ENCODE peak calls at places on chromosomes 4 and X, in nine cellular contexts. R, W, E, A, Y, F, X, T and D are unnamed samples. For H3K4me1 and H3K9me3, the result is how much of the 10 kb centered on the place peaks cover.

GRCh38 chr4:37889849-37890500 is 909 bp upstream of the TBC1D1 start:
- DNase-seq in Y (no peak), R (peak), W (peak), X (no peak), E (no peak), T (peak), A (peak), F (peak), D (no peak)

GRCh38 chr4:58261526-58261925 is 1151.3 kb upstream of the IGFBP7 start:
- DNase-seq in E (no peak), X (no peak), F (no peak), A (no peak), W (no peak), T (no peak), R (no peak), Y (no peak), D (no peak)

GRCh38 chr4:183589710-183590109 is 69.3 kb downstream of the RWDD4 start:
- DNase-seq in Y (peak), F (no peak), X (no peak), A (no peak), R (no peak), E (no peak), T (no peak), W (no peak), D (no peak)

GRCh38 chr4:20615492-20616136 is 84.6 kb upstream of the PACRGL start:
- DNase-seq in T (no peak), W (no peak), F (no peak), X (no peak), R (no peak), Y (peak), A (no peak), E (peak), D (no peak)

GRCh38 chr4:42302348-42302747 is 94.9 kb upstream of the SHISA3 start:
- DNase-seq in W (no peak), F (peak), E (peak), A (no peak), X (no peak), T (no peak), Y (no peak), R (no peak), D (no peak)

GRCh38 chr4:8580321-8581093 is at the start of gene GPR78:
- DNase-seq in F (peak), R (peak), T (peak), X (no peak), A (peak), E (no peak), W (peak), Y (peak), D (no peak)

GRCh38 chrX:44744828-44745227 is 99.0 kb upstream of the DUSP21 start:
- DNase-seq in X (no peak), R (no peak), E (no peak), W (no peak), A (no peak), T (no peak), Y (no peak), F (no peak), D (no peak)

GRCh38 chrX:103197721-103198306 is 17.1 kb upstream of the BEX4 start:
- DNase-seq in R (no peak), X (no peak), A (no peak), Y (peak), T (no peak), E (no peak), F (no peak), W (no peak), D (no peak)

GRCh38 chrX:42094208-42094607 is 170.9 kb upstream of the CASK start:
- DNase-seq in Y (peak), T (no peak), X (no peak), A (no peak), W (no peak), F (peak), R (no peak), E (no peak), D (no peak)

GRCh38 chr4:125368684-125369083 is 53.9 kb downstream of the FAT4 start:
- DNase-seq in E (no peak), X (no peak), W (no peak), T (no peak), R (no peak), Y (peak), A (no peak), F (peak), D (no peak)

GRCh38 chr4:76955187-76955586 is 5.6 kb downstream of the SEPTIN11 start:
- DNase-seq in Y (peak), R (no peak), E (no peak), A (no peak), T (no peak), F (peak), X (no peak), W (no peak), D (no peak)

GRCh38 chrX:48509619-48510018 is 827 bp downstream of the PORCN start:
- DNase-seq in T (no peak), W (no peak), F (no peak), A (peak), R (no peak), E (no peak), Y (no peak), X (no peak), D (no peak)

GRCh38 chrX:14529288-14529989 is at the start of gene GLRA2:
- DNase-seq in R (no peak), W (no peak), F (peak), A (no peak), Y (peak), T (no peak), E (peak), X (peak), D (no peak)

GRCh38 chr4:121706595-121707021 is 9.8 kb upstream of the ANXA5 start:
- DNase-seq in F (no peak), A (no peak), E (no peak), X (no peak), R (no peak), Y (peak), T (no peak), W (no peak), D (peak)

GRCh38 chr4:122346036-122346435 is 32.8 kb upstream of the ADAD1 start:
- DNase-seq in Y (peak), A (no peak), X (no peak), T (no peak), W (no peak), R (no peak), F (no peak), E (no peak), D (no peak)

GRCh38 chrX:40192196-40192595 is 94.4 kb upstream of the BCOR start:
- DNase-seq in T (no peak), F (no peak), E (no peak), R (no peak), Y (no peak), X (no peak), A (no peak), W (no peak), D (no peak)

GRCh38 chr4:128831526-128832252 is 22.2 kb downstream of the JADE1 start:
- DNase-seq in T (no peak), F (peak), Y (peak), W (no peak), R (no peak), E (peak), A (no peak), X (no peak), D (no peak)

GRCh38 chr4:8386731-8387130 is 53.8 kb downstream of the ACOX3 start:
- DNase-seq in A (no peak), Y (no peak), X (no peak), T (no peak), W (no peak), E (no peak), R (no peak), F (no peak), D (no peak)

GRCh38 chrX:55524487-55524886 is 34.8 kb upstream of the USP51 start:
- DNase-seq in F (no peak), X (no peak), E (peak), A (no peak), Y (no peak), W (no peak), R (no peak), T (no peak), D (no peak)

GRCh38 chrX:136204571-136204970 is 46.6 kb downstream of the MAP7D3 start:
- DNase-seq in A (no peak), F (no peak), X (peak), W (no peak), Y (peak), R (no peak), E (no peak), T (peak), D (no peak)

GRCh38 chrX:154142950-154143745 is 895 bp upstream of the OPN1LW start:
- DNase-seq in A (peak), F (no peak), E (no peak), R (no peak), T (no peak), X (no peak), W (no peak), Y (no peak), D (no peak)

GRCh38 chrX:82589410-82589809 is 918.7 kb upstream of the POU3F4 start:
- DNase-seq in W (no peak), E (no peak), A (no peak), T (no peak), Y (peak), R (no peak), F (no peak), X (peak), D (no peak)

GRCh38 chrX:11187001-11187400 is 75.9 kb downstream of the HCCS start:
- DNase-seq in R (no peak), E (no peak), W (no peak), Y (no peak), F (no peak), T (no peak), A (no peak), X (no peak), D (no peak)

GRCh38 chr4:183492791-183493221 is 12.1 kb upstream of the ING2 start:
- DNase-seq in X (no peak), W (no peak), T (no peak), R (no peak), F (no peak), Y (peak), E (no peak), A (no peak), D (no peak)

GRCh38 chr4:16617416-16617815 is 281.0 kb downstream of the LDB2 start:
- DNase-seq in R (no peak), T (no peak), A (no peak), X (no peak), Y (peak), F (no peak), E (no peak), W (no peak), D (no peak)

GRCh38 chrX:78527263-78527662 is 131.9 kb downstream of the RTL3 start:
- DNase-seq in W (no peak), T (no peak), X (no peak), F (no peak), Y (peak), E (no peak), R (no peak), A (no peak), D (no peak)

DNA sequence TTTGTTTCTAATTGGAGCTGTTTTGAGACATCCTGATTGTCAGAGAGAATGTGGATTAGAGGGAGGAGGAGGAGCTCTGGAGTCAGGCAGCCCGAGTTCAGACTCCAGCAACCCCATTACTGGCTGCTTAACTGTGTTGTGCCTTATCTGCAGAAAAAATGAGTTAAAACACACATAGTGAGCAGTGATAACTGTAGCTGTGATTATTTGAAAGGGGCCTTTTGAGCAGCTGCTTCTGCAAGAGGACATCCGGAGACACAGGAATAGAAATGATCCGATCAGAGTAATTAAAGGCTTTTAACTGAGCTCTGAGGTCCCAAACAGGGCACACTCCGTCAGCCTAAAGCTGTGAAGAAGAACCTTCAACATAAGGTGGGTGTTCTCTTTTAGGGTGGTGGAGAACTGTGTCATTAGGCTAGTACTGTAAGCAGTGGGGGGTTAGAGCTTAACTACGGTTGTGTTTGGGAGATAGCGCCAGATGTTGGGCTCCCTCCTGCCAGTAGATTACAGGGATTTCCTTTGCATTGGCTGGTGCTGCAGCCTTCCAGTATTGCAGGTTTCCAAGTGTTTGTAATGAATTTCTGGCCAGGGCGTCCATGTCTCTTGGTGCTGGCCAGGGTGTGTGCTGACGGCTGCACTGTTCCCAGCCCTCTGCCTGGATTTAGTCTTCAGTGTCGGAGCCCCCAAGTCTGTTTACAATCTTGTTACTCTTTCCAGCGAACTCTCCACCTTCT is 24.3 kb downstream of the ADD1 start:
- DNase-seq in A (no peak), X (no peak), T (no peak), Y (peak), W (no peak), R (peak), E (peak), F (peak), D (no peak)
- H3K4me1 ChIP-seq in A (half or more), X (under half), T (under half), Y (under half), W (half or more), R (under half), E (half or more), F (half or more), D (under half)

GRCh38 chr4:159205462-159205861 is 102.6 kb downstream of the RAPGEF2 start:
- DNase-seq in X (no peak), E (no peak), A (no peak), W (no peak), F (no peak), Y (no peak), R (no peak), T (no peak), D (no peak)

GRCh38 chr4:159209249-159209648 is 106.4 kb downstream of the RAPGEF2 start:
- DNase-seq in T (no peak), R (no peak), E (peak), W (no peak), X (no peak), F (no peak), Y (no peak), A (no peak), D (no peak)

GRCh38 chr4:159201168-159201567 is 98.3 kb downstream of the RAPGEF2 start:
- DNase-seq in Y (no peak), F (no peak), R (no peak), X (no peak), T (no peak), E (no peak), A (no peak), W (no peak), D (no peak)

GRCh38 chr4:159206427-159206871 is 103.6 kb downstream of the RAPGEF2 start:
- DNase-seq in X (no peak), F (no peak), A (no peak), R (no peak), E (no peak), Y (peak), W (no peak), T (no peak), D (no peak)

DNA sequence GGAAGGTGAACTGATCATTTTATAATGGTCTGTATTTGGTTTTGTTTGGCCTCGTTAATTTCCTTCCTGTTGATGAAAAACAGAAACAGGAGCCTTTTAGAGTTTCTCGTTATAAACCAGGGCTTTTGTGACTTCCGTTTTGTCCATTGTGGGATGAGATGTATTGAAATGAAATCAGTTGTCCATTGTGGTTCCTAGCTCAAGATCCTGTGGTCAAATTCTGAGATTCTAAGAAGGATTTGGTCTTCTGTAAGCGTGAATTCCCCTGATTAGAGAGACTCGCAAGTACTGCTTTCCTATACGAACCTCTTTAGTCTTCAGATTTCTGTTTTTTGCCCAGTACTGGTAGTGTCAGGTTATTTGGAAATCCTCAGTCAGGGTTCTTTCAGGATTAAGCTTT is 101.7 kb downstream of the RAPGEF2 start:
- DNase-seq in F (no peak), R (no peak), Y (no peak), E (no peak), A (no peak), T (no peak), X (no peak), W (no peak), D (no peak)
- H3K9me3 ChIP-seq in F (under half), R (under half), Y (under half), E (under half), A (under half), T (under half), X (under half), W (under half), D (under half)

GRCh38 chr4:86944964-86945781 is 10.4 kb downstream of the AFF1 start:
- DNase-seq in T (no peak), Y (no peak), R (no peak), E (no peak), X (no peak), W (no peak), F (no peak), A (no peak), D (no peak)
- H3K27ac ChIP-seq in T (no peak), Y (no peak), R (no peak), E (no peak), X (no peak), W (peak), F (no peak), A (no peak), D (no peak)

DNA sequence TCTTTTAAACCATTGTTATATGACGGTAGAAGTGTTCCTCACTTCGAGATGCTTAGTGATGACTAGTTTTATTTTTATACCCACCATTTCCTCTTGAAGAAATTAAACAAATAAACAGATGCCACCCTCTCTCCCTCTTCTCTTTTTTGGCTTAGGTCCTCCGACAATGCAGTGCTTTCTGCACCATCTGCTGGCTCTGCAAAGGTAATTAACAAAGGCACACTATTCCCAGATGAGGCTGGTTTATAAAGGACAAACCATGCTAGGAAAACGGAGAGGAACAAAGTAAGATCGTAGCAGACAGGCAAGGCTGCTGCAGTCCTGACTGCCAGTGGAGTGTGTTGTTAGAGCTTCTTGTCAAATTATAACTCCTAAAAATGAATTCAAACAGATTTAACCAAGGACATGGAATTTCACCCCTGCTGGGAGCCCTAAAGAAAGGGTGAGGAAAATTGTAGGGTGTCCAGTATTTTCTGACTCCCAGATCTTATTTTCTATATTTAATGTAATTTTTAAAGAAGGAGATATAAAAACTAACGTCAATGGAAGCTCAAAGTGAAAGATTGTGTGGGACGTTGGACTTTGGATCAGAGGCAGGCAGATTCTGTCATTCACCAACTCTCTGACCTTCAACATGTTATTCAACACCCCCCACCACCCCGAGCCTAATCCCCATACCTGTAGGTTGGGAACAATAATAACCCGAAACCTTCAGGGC is 142.1 kb downstream of the CPEB2 start:
- DNase-seq in X (no peak), F (no peak), W (no peak), R (no peak), E (no peak), Y (no peak), A (no peak), T (no peak), D (no peak)
- H3K4me1 ChIP-seq in X (under half), F (under half), W (under half), R (under half), E (half or more), Y (under half), A (under half), T (under half), D (under half)